ENCODE peak calls at places on chromosomes 13 and 19, in nine cellular contexts. S is OCI-LY7, F is brain microvascular endothelial cell, N is esophagus squamous epithelium, B is GM12865, R is GM10248, J is bronchial epithelial cell, D is IMR-90, Z is ascending aorta. H is an unnamed sample.

GRCh38 chr13:94968040-94968756 is 255.9 kb upstream of the SOX21 start:
- DNase-seq in B (no peak), R (peak), F (no peak), J (peak), S (no peak), Z (no peak), D (no peak), N (no peak), H (no peak)

GRCh38 chr19:2266183-2266993 is 10.2 kb upstream of the JSRP1 start:
- DNase-seq in N (no peak), F (peak), S (peak), J (peak), D (peak), Z (peak), R (peak), B (peak), H (peak)

GRCh38 chr13:19596960-19597361 is 35.6 kb upstream of the TPTE2 start:
- DNase-seq in D (peak), J (peak), N (no peak), B (no peak), R (no peak), F (no peak), S (no peak), Z (no peak), H (no peak)

GRCh38 chr13:99389520-99390304 is 82.5 kb upstream of the GPR183 start:
- DNase-seq in D (no peak), N (no peak), R (no peak), B (no peak), Z (peak), S (no peak), J (no peak), F (no peak), H (no peak)

GRCh38 chr19:19366691-19367396 is 38.6 kb upstream of the GATAD2A start:
- DNase-seq in N (no peak), R (peak), J (peak), S (peak), Z (peak), D (peak), B (peak), F (peak), H (no peak)

GRCh38 chr13:43935878-43936277 is 56.2 kb downstream of the LACC1 start:
- DNase-seq in S (no peak), R (no peak), J (no peak), D (no peak), F (peak), Z (no peak), N (no peak), B (no peak), H (no peak)

GRCh38 chr13:92413452-92413851 is 813.2 kb upstream of the GPC6 start:
- DNase-seq in R (no peak), F (no peak), B (no peak), Z (no peak), N (no peak), J (no peak), S (no peak), D (no peak), H (no peak)

GRCh38 chr19:52206481-52206880 is 16.6 kb downstream of the PPP2R1A start:
- DNase-seq in S (no peak), N (no peak), J (no peak), Z (no peak), F (no peak), R (no peak), D (no peak), B (no peak), H (no peak)

GRCh38 chr19:45506991-45507863 is at the start of gene VASP:
- DNase-seq in S (peak), N (peak), F (peak), D (peak), B (peak), J (peak), R (peak), Z (peak), H (peak)

GRCh38 chr19:45509692-45510015 is 2.4 kb downstream of the VASP start:
- DNase-seq in R (no peak), N (no peak), J (no peak), S (no peak), Z (no peak), D (no peak), B (no peak), F (no peak), H (no peak)

GRCh38 chr19:45508681-45508930 is 1.3 kb downstream of the VASP start:
- DNase-seq in F (no peak), Z (no peak), J (no peak), B (no peak), D (no peak), N (no peak), R (no peak), S (no peak), H (no peak)

GRCh38 chr19:45507864-45508680 is 793 bp downstream of the VASP start:
- DNase-seq in S (peak), Z (no peak), B (peak), R (no peak), F (no peak), D (no peak), N (no peak), J (peak), H (no peak)

GRCh38 chr19:45508931-45509691 is 1.8 kb downstream of the VASP start:
- DNase-seq in R (peak), B (peak), S (peak), F (peak), J (peak), Z (peak), N (no peak), D (peak), H (peak)
- TF ChIP-seq CTCF in R (no peak), B (no peak), S (peak), F (no peak), J (no peak), Z (no peak), N (no peak), D (no peak), H (no peak)

DNA sequence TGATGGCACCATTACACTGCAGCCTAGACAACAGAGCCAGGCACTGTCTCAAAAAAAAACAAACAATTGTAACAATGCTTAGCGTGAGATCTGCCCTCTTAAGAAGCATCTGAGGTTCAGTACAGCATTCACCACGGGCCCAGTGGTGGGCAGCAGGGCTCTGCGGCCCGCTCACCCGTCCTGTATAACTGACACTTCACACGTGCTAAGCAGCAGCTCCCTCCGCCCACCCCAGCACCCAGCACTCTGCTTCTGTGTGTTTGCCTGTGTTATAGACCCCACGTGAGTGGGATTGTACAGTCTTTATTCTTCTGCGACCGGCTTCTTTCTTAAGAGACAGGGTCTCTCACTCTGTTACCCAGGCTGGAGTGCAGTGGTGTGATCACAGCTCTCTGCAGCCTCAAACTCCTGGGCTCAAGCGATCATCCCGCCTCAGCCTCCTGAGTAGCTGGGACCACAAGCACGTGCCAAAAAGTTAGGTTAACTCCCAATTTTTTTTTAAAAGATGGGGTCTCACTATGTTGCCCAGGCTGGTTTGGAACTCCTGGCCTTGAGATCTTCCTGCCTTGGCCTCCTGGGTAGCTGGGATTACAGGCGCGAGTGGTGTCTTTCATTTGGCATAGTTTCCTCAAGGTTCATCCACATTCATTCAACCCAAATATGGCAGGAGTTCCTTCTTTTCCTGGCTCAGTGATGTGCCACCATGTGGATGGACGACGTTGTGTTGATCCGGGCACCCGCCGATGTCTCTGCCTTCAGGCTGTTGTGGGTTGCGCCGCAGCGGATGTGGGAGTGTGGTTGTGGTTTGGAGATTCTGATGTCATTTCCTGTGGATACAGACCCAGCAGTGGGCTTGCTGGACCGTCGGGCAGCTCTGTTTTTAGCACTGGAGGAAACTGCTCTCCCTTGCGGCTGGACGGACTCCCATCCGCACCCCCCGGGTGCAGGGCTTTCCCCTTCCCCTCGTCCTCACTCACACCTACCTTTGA is 170.0 kb downstream of the KDM4B start:
- DNase-seq in B (peak), D (peak), Z (peak), S (no peak), N (no peak), F (peak), J (peak), R (peak), H (no peak)
- TF ChIP-seq CTCF in B (no peak), D (no peak), Z (no peak), S (no peak), N (no peak), F (peak), J (no peak), R (peak), H (no peak)

DNA sequence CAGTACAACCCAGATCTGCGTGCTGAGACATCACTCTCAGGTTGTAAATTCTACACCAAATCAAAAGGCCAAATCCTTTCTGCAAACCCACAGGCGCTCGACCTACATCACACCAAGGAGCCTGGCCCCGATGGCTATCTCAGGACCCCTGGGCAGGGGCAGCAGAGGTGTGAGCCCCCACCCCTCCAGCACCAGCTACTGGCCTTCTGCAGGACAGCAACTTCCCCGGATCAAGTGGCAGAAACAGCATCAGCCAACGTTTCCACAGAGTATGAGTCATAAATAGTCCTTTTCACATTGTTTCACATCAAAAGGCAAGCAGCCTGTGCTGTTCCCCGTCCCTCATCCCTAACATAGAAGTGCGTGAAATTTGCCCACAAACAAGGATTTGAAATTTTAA is 276.1 kb downstream of the ZNF536 start:
- DNase-seq in F (no peak), J (no peak), Z (peak), B (no peak), N (no peak), S (no peak), D (peak), R (no peak), H (no peak)
- TF ChIP-seq CTCF in F (peak), J (no peak), Z (no peak), B (no peak), N (no peak), S (no peak), D (no peak), R (no peak), H (no peak)

GRCh38 chr13:90414691-90415596 is 932.5 kb upstream of the MIR17HG start:
- DNase-seq in N (no peak), D (peak), Z (no peak), J (peak), R (no peak), B (no peak), F (peak), S (no peak), H (no peak)

GRCh38 chr13:90416938-90417337 is 930.5 kb upstream of the MIR17HG start:
- DNase-seq in N (no peak), R (no peak), B (no peak), D (no peak), J (no peak), Z (no peak), S (no peak), F (no peak), H (no peak)

GRCh38 chr13:90416519-90416918 is 931.0 kb upstream of the MIR17HG start:
- DNase-seq in J (no peak), R (no peak), D (peak), N (no peak), Z (no peak), S (no peak), B (no peak), F (peak), H (no peak)

GRCh38 chr13:90415902-90416301 is 931.6 kb upstream of the MIR17HG start:
- DNase-seq in S (no peak), J (no peak), N (no peak), Z (no peak), R (no peak), B (no peak), D (no peak), F (no peak), H (no peak)

GRCh38 chr13:90420683-90421082 is 926.8 kb upstream of the MIR17HG start:
- DNase-seq in D (peak), N (no peak), R (no peak), J (no peak), S (no peak), B (no peak), F (no peak), Z (no peak), H (no peak)
- TF ChIP-seq CTCF in D (peak), N (no peak), R (no peak), J (no peak), S (peak), B (no peak), F (peak), Z (no peak), H (no peak)